ENCODE peak calls at places on chromosomes 16 and 17, in six cellular contexts. I, O, Y, W, U and L are unnamed samples.

GRCh38 chr16:31700530-31701388 is 172.8 kb upstream of the ZNF267 start:
- DNase-seq in I (peak; percentile 93), O (peak; percentile 77), Y (peak; percentile 67), W (no peak), U (peak; percentile 90), L (peak; percentile 33)

GRCh38 chr17:76781056-76781982 is 43.4 kb downstream of the MFSD11 start:
- DNase-seq in I (no peak), O (no peak), Y (no peak), W (no peak), U (no peak), L (no peak)

GRCh38 chr17:64641499-64641898 is 20.6 kb downstream of the SMURF2 start:
- DNase-seq in I (no peak), O (peak; percentile 75), Y (no peak), W (peak; percentile 35), U (no peak), L (no peak)

GRCh38 chr17:50189396-50190277 is 11.8 kb downstream of the COL1A1 start:
- DNase-seq in I (no peak), O (no peak), Y (no peak), W (no peak), U (no peak), L (no peak)

GRCh38 chr16:2584742-2585650 is 47.2 kb downstream of the PDPK1 start:
- DNase-seq in I (no peak), O (no peak), Y (no peak), W (no peak), U (no peak), L (no peak)

GRCh38 chr17:74922694-74923537 is at the start of gene USH1G:
- DNase-seq in I (peak; percentile 69), O (peak; percentile 94), Y (no peak), W (peak; percentile 91), U (no peak), L (peak; percentile 72)

GRCh38 chr16:85056211-85056748 is 28.7 kb downstream of the KIAA0513 start:
- DNase-seq in I (no peak), O (peak; percentile 46), Y (no peak), W (peak; percentile 48), U (peak; percentile 27), L (no peak)

GRCh38 chr16:10988164-10988803 is 43.9 kb downstream of the CLEC16A start:
- DNase-seq in I (peak; percentile 65), O (no peak), Y (no peak), W (peak; percentile 45), U (no peak), L (no peak)

GRCh38 chr16:28491080-28491969 is 549 bp downstream of the CLN3 start:
- DNase-seq in I (peak; percentile 76), O (peak; percentile 68), Y (no peak), W (peak; percentile 74), U (peak; percentile 49), L (no peak)

GRCh38 chr17:15947976-15948752 is 3.2 kb downstream of the ADORA2B start:
- DNase-seq in I (no peak), O (no peak), Y (no peak), W (no peak), U (no peak), L (no peak)

GRCh38 chr17:63497708-63498483 is 21.0 kb downstream of the ACE start:
- DNase-seq in I (peak; percentile 81), O (peak; percentile 78), Y (no peak), W (peak; percentile 30), U (peak; percentile 62), L (no peak)

GRCh38 chr16:56989988-56990387 is 631 bp downstream of the NLRC5 start:
- DNase-seq in I (no peak), O (no peak), Y (no peak), W (no peak), U (no peak), L (no peak)

GRCh38 chr17:27545562-27546229 is 85.3 kb upstream of the LGALS9 start:
- DNase-seq in I (no peak), O (no peak), Y (no peak), W (no peak), U (no peak), L (no peak)

GRCh38 chr17:59964455-59965328 is at the start of gene RNFT1:
- DNase-seq in I (peak; percentile 92), O (peak; percentile 98), Y (peak; percentile 33), W (peak; percentile 95), U (peak; percentile 68), L (peak; percentile 84)

GRCh38 chr16:78523212-78523995 is 423.9 kb downstream of the WWOX start:
- DNase-seq in I (no peak), O (no peak), Y (no peak), W (no peak), U (no peak), L (no peak)

GRCh38 chr16:21953541-21953902 is 361 bp downstream of the UQCRC2 start:
- DNase-seq in I (no peak), O (no peak), Y (no peak), W (no peak), U (no peak), L (no peak)

GRCh38 chr16:49000594-49000993 is 281.0 kb downstream of the CBLN1 start:
- DNase-seq in I (no peak), O (no peak), Y (no peak), W (peak; percentile 43), U (no peak), L (no peak)

GRCh38 chr17:53462393-53462811 is 360.3 kb upstream of the KIF2B start:
- DNase-seq in I (no peak), O (peak; percentile 3), Y (no peak), W (no peak), U (no peak), L (no peak)

GRCh38 chr16:26598989-26599785 is 467.5 kb upstream of the C16orf82 start:
- DNase-seq in I (no peak), O (no peak), Y (no peak), W (no peak), U (no peak), L (no peak)

GRCh38 chr17:73304971-73305786 is 6.6 kb downstream of the CDC42EP4 start:
- DNase-seq in I (peak; percentile 63), O (no peak), Y (no peak), W (peak; percentile 65), U (no peak), L (no peak)

GRCh38 chr16:80298676-80299075 is 242.1 kb upstream of the DYNLRB2 start:
- DNase-seq in I (no peak), O (no peak), Y (no peak), W (no peak), U (no peak), L (no peak)

GRCh38 chr17:21036361-21036881 is 6.4 kb downstream of the USP22 start:
- DNase-seq in I (no peak), O (no peak), Y (no peak), W (no peak), U (no peak), L (no peak)

GRCh38 chr17:44687752-44688151 is 1.8 kb downstream of the CCDC43 start:
- DNase-seq in I (no peak), O (no peak), Y (no peak), W (no peak), U (no peak), L (no peak)
- TF ChIP-seq TAF1 in I (no peak), O (no peak), Y (no peak), W (no peak), U (no peak), L (no peak)

GRCh38 chr16:89072216-89073130 is 21.2 kb upstream of the ACSF3 start:
- DNase-seq in I (no peak), O (peak; percentile 95), Y (no peak), W (no peak), U (no peak), L (no peak)
- TF ChIP-seq POLR2AphosphoS5 in I (no peak), O (peak; percentile 49), Y (no peak), W (no peak), U (no peak), L (no peak)

GRCh38 chr17:32933881-32934280 is 5.9 kb downstream of the TMEM98 start:
- DNase-seq in I (no peak), O (no peak), Y (no peak), W (no peak), U (no peak), L (no peak)

GRCh38 chr17:32936157-32936893 is 8.4 kb downstream of the TMEM98 start:
- DNase-seq in I (no peak), O (no peak), Y (no peak), W (no peak), U (no peak), L (no peak)

GRCh38 chr17:32940706-32941390 is 12.9 kb downstream of the TMEM98 start:
- DNase-seq in I (no peak), O (no peak), Y (no peak), W (no peak), U (no peak), L (no peak)

GRCh38 chr17:32941419-32942032 is 13.6 kb downstream of the TMEM98 start:
- DNase-seq in I (no peak), O (no peak), Y (no peak), W (no peak), U (no peak), L (no peak)

DNA sequence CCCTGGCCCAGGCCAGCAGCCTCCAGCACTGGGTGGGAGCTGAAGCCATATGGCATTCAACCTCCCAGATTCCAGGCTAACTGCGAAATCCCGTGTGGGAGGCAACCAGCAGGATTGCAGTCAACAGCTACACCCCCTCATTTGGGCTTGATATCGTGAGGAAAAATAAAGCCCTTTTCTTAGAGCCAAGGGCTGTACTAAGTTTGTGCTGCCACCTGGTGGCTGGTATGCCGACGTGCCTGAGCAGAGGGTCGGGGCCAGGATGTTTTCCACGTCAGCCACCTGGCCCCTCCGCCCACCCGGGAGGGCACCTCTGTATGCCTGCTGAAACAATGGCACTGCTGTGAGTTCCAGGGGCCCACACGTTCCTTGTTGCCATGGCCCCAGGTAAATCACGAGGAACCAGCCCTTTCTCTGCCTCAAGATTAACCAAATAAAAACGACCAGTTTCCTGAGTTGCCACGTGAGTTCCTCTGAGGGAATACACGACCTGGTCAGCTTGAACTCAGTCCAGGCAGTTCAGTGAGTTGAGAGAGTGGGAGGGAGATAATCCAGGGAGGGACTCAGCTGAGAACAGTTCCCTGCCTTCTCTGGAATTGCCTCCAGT is 9.0 kb downstream of the TMEM98 start:
- DNase-seq in I (peak; percentile 94), O (peak; percentile 80), Y (no peak), W (peak; percentile 77), U (peak; percentile 59), L (peak; percentile 57)
- TF ChIP-seq TAF1 in I (peak; percentile 12), O (no peak), Y (no peak), W (no peak), U (no peak), L (no peak)

GRCh38 chr17:48578616-48579560 is 738 bp upstream of the HOXB4 start:
- DNase-seq in I (no peak), O (no peak), Y (no peak), W (peak; percentile 62), U (no peak), L (no peak)
- TF ChIP-seq POLR2AphosphoS5 in I (no peak), O (no peak), Y (no peak), W (peak; percentile 13), U (no peak), L (no peak)